ENCODE peak calls at places on chromosomes 4 and X, in nine cellular contexts. One of them, this sample, is unnamed.

GRCh38 chr4:109424093-109424818 is 9.4 kb upstream of the SEC24B start:
- DNase-seq in coronary artery: no peak
- DNase-seq in thoracic aorta: no peak
- DNase-seq in fibroblast of lung: no peak
- DNase-seq in mammary epithelial cell: no peak
- DNase-seq in astrocyte of the spinal cord: no peak
- DNase-seq in tibial artery: no peak
- DNase-seq in endothelial cell: no peak
- DNase-seq in nephron progenitor cell: no peak
- DNase-seq in this sample: no peak

GRCh38 chrX:18537524-18537923 is 112.1 kb downstream of the CDKL5 start:
- DNase-seq in tibial artery: no peak
- DNase-seq in nephron progenitor cell: no peak
- DNase-seq in endothelial cell: no peak
- DNase-seq in coronary artery: no peak
- DNase-seq in fibroblast of lung: no peak
- DNase-seq in mammary epithelial cell: no peak
- DNase-seq in astrocyte of the spinal cord: no peak
- DNase-seq in thoracic aorta: no peak
- DNase-seq in this sample: no peak

GRCh38 chr4:30792616-30793015 is 72.4 kb downstream of the PCDH7 start:
- DNase-seq in thoracic aorta: no peak
- DNase-seq in fibroblast of lung: no peak
- DNase-seq in tibial artery: no peak
- DNase-seq in endothelial cell: no peak
- DNase-seq in astrocyte of the spinal cord: no peak
- DNase-seq in mammary epithelial cell: no peak
- DNase-seq in nephron progenitor cell: no peak
- DNase-seq in coronary artery: no peak
- DNase-seq in this sample: no peak

GRCh38 chr4:41361831-41362646 is 105.3 kb downstream of the UCHL1 start:
- DNase-seq in thoracic aorta: no peak
- DNase-seq in endothelial cell: no peak
- DNase-seq in nephron progenitor cell: no peak
- DNase-seq in astrocyte of the spinal cord: no peak
- DNase-seq in tibial artery: no peak
- DNase-seq in mammary epithelial cell: no peak
- DNase-seq in coronary artery: no peak
- DNase-seq in fibroblast of lung: no peak
- DNase-seq in this sample: no peak

GRCh38 chr4:159520074-159520473 is 417.2 kb downstream of the RAPGEF2 start:
- DNase-seq in thoracic aorta: no peak
- DNase-seq in astrocyte of the spinal cord: no peak
- DNase-seq in nephron progenitor cell: no peak
- DNase-seq in fibroblast of lung: no peak
- DNase-seq in tibial artery: no peak
- DNase-seq in mammary epithelial cell: no peak
- DNase-seq in coronary artery: no peak
- DNase-seq in endothelial cell: no peak
- DNase-seq in this sample: no peak

GRCh38 chrX:1384738-1385250 is 7.1 kb downstream of the SLC25A6 start:
- DNase-seq in coronary artery: no peak
- DNase-seq in endothelial cell: no peak
- DNase-seq in mammary epithelial cell: no peak
- DNase-seq in astrocyte of the spinal cord: no peak
- DNase-seq in tibial artery: peak
- DNase-seq in fibroblast of lung: no peak
- DNase-seq in thoracic aorta: no peak
- DNase-seq in nephron progenitor cell: no peak
- DNase-seq in this sample: peak

GRCh38 chr4:89293299-89293698 is 14.3 kb downstream of the GPRIN3 start:
- DNase-seq in endothelial cell: no peak
- DNase-seq in nephron progenitor cell: no peak
- DNase-seq in mammary epithelial cell: no peak
- DNase-seq in tibial artery: no peak
- DNase-seq in astrocyte of the spinal cord: no peak
- DNase-seq in fibroblast of lung: no peak
- DNase-seq in thoracic aorta: no peak
- DNase-seq in coronary artery: no peak
- DNase-seq in this sample: no peak

GRCh38 chr4:88846232-88846790 is 148.7 kb upstream of the NAP1L5 start:
- DNase-seq in thoracic aorta: no peak
- DNase-seq in nephron progenitor cell: no peak
- DNase-seq in endothelial cell: no peak
- DNase-seq in astrocyte of the spinal cord: no peak
- DNase-seq in tibial artery: no peak
- DNase-seq in mammary epithelial cell: peak
- DNase-seq in fibroblast of lung: peak
- DNase-seq in coronary artery: no peak
- DNase-seq in this sample: no peak

GRCh38 chr4:146633471-146633800 is 5.3 kb upstream of the POU4F2 start:
- DNase-seq in fibroblast of lung: no peak
- DNase-seq in mammary epithelial cell: no peak
- DNase-seq in coronary artery: no peak
- DNase-seq in astrocyte of the spinal cord: no peak
- DNase-seq in thoracic aorta: no peak
- DNase-seq in endothelial cell: no peak
- DNase-seq in tibial artery: no peak
- DNase-seq in nephron progenitor cell: no peak
- DNase-seq in this sample: no peak

GRCh38 chr4:181685911-181686310 is 557.3 kb upstream of the TENM3 start:
- DNase-seq in tibial artery: no peak
- DNase-seq in nephron progenitor cell: no peak
- DNase-seq in fibroblast of lung: peak
- DNase-seq in mammary epithelial cell: peak
- DNase-seq in endothelial cell: no peak
- DNase-seq in astrocyte of the spinal cord: peak
- DNase-seq in coronary artery: no peak
- DNase-seq in thoracic aorta: no peak
- DNase-seq in this sample: no peak

GRCh38 chr4:25550376-25551030 is 105.1 kb upstream of the SLC34A2 start:
- DNase-seq in tibial artery: no peak
- DNase-seq in fibroblast of lung: no peak
- DNase-seq in endothelial cell: no peak
- DNase-seq in nephron progenitor cell: no peak
- DNase-seq in astrocyte of the spinal cord: no peak
- DNase-seq in mammary epithelial cell: no peak
- DNase-seq in coronary artery: no peak
- DNase-seq in thoracic aorta: no peak
- DNase-seq in this sample: no peak

GRCh38 chr4:125985856-125986255 is 671.1 kb downstream of the FAT4 start:
- DNase-seq in endothelial cell: no peak
- DNase-seq in astrocyte of the spinal cord: no peak
- DNase-seq in mammary epithelial cell: no peak
- DNase-seq in coronary artery: no peak
- DNase-seq in fibroblast of lung: no peak
- DNase-seq in nephron progenitor cell: no peak
- DNase-seq in thoracic aorta: no peak
- DNase-seq in tibial artery: no peak
- DNase-seq in this sample: no peak

GRCh38 chrX:13180807-13181206 is 136.4 kb upstream of the FAM9C start:
- DNase-seq in fibroblast of lung: peak
- DNase-seq in coronary artery: no peak
- DNase-seq in thoracic aorta: no peak
- DNase-seq in tibial artery: no peak
- DNase-seq in endothelial cell: no peak
- DNase-seq in nephron progenitor cell: no peak
- DNase-seq in astrocyte of the spinal cord: peak
- DNase-seq in mammary epithelial cell: peak
- DNase-seq in this sample: no peak

GRCh38 chr4:183746305-183747229 is 87.5 kb downstream of the TRAPPC11 start:
- DNase-seq in mammary epithelial cell: no peak
- DNase-seq in endothelial cell: no peak
- DNase-seq in nephron progenitor cell: no peak
- DNase-seq in thoracic aorta: peak
- DNase-seq in coronary artery: no peak
- DNase-seq in fibroblast of lung: no peak
- DNase-seq in astrocyte of the spinal cord: no peak
- DNase-seq in tibial artery: peak
- DNase-seq in this sample: no peak

GRCh38 chr4:94892051-94892450 is 134.3 kb downstream of the BMPR1B start:
- DNase-seq in nephron progenitor cell: no peak
- DNase-seq in mammary epithelial cell: no peak
- DNase-seq in tibial artery: no peak
- DNase-seq in fibroblast of lung: no peak
- DNase-seq in astrocyte of the spinal cord: peak
- DNase-seq in coronary artery: no peak
- DNase-seq in thoracic aorta: no peak
- DNase-seq in endothelial cell: no peak
- DNase-seq in this sample: no peak

GRCh38 chr4:147011386-147011785 is 65.7 kb upstream of the TTC29 start:
- DNase-seq in thoracic aorta: no peak
- DNase-seq in mammary epithelial cell: no peak
- DNase-seq in tibial artery: no peak
- DNase-seq in fibroblast of lung: no peak
- DNase-seq in nephron progenitor cell: no peak
- DNase-seq in astrocyte of the spinal cord: no peak
- DNase-seq in coronary artery: no peak
- DNase-seq in endothelial cell: no peak
- DNase-seq in this sample: no peak

GRCh38 chr4:90960433-90960832 is 833.2 kb downstream of the CCSER1 start:
- DNase-seq in astrocyte of the spinal cord: no peak
- DNase-seq in fibroblast of lung: no peak
- DNase-seq in coronary artery: no peak
- DNase-seq in nephron progenitor cell: no peak
- DNase-seq in tibial artery: no peak
- DNase-seq in thoracic aorta: no peak
- DNase-seq in mammary epithelial cell: no peak
- DNase-seq in endothelial cell: no peak
- DNase-seq in this sample: no peak

GRCh38 chr4:90958256-90958895 is 831.2 kb downstream of the CCSER1 start:
- DNase-seq in astrocyte of the spinal cord: peak
- DNase-seq in tibial artery: no peak
- DNase-seq in endothelial cell: no peak
- DNase-seq in nephron progenitor cell: peak
- DNase-seq in thoracic aorta: no peak
- DNase-seq in mammary epithelial cell: peak
- DNase-seq in coronary artery: no peak
- DNase-seq in fibroblast of lung: peak
- DNase-seq in this sample: no peak

GRCh38 chr4:90960840-90961239 is 833.6 kb downstream of the CCSER1 start:
- DNase-seq in astrocyte of the spinal cord: no peak
- DNase-seq in tibial artery: no peak
- DNase-seq in endothelial cell: no peak
- DNase-seq in mammary epithelial cell: no peak
- DNase-seq in fibroblast of lung: no peak
- DNase-seq in coronary artery: no peak
- DNase-seq in nephron progenitor cell: no peak
- DNase-seq in thoracic aorta: no peak
- DNase-seq in this sample: no peak
- TF ChIP-seq CTCF in astrocyte of the spinal cord: no peak
- TF ChIP-seq CTCF in tibial artery: no peak
- TF ChIP-seq CTCF in endothelial cell: peak
- TF ChIP-seq CTCF in mammary epithelial cell: no peak
- TF ChIP-seq CTCF in fibroblast of lung: no peak
- TF ChIP-seq CTCF in coronary artery: no peak
- TF ChIP-seq CTCF in nephron progenitor cell: no peak
- TF ChIP-seq CTCF in thoracic aorta: no peak
- TF ChIP-seq CTCF in this sample: no peak

DNA sequence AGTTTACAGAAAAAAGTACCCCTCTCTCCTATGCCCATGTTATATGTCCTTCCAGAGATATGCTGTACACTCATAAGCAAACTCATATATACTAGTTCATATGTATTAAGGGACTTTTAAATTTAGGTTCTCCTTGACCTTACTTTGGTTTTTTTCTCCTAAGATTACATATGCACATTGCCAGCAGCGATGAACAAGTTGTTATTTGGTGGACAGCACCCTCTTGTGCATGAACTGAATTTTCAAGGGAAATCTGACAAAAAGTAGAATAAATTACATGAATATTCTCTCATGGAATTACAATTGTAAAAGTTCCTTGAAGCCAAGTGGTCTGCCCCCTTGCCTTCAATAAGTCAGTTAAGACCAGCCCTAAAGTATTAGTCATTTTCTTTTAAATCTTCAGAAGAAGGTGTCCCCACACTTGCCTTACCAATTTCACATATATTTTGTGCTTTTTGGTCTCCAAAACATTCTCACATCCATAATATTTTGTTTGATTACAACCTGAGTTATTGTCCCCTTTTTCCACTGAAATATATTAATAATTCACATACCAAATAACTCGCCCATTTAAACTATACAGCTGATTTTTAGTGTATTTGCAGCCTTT is 30.6 kb upstream of the SMARCA5 start:
- DNase-seq in nephron progenitor cell: peak
- DNase-seq in coronary artery: no peak
- DNase-seq in thoracic aorta: no peak
- DNase-seq in astrocyte of the spinal cord: peak
- DNase-seq in fibroblast of lung: peak
- DNase-seq in mammary epithelial cell: peak
- DNase-seq in endothelial cell: peak
- DNase-seq in tibial artery: no peak
- DNase-seq in this sample: no peak
- TF ChIP-seq CTCF in nephron progenitor cell: peak
- TF ChIP-seq CTCF in coronary artery: peak
- TF ChIP-seq CTCF in thoracic aorta: peak
- TF ChIP-seq CTCF in astrocyte of the spinal cord: peak
- TF ChIP-seq CTCF in fibroblast of lung: peak
- TF ChIP-seq CTCF in mammary epithelial cell: peak
- TF ChIP-seq CTCF in endothelial cell: peak
- TF ChIP-seq CTCF in tibial artery: peak
- TF ChIP-seq CTCF in this sample: peak

GRCh38 chr4:1009647-1010521 is 1.5 kb upstream of the FGFRL1 start:
- DNase-seq in fibroblast of lung: peak
- DNase-seq in thoracic aorta: no peak
- DNase-seq in coronary artery: peak
- DNase-seq in endothelial cell: peak
- DNase-seq in nephron progenitor cell: peak
- DNase-seq in tibial artery: peak
- DNase-seq in mammary epithelial cell: peak
- DNase-seq in astrocyte of the spinal cord: peak
- DNase-seq in this sample: no peak
- TF ChIP-seq CTCF in fibroblast of lung: peak
- TF ChIP-seq CTCF in thoracic aorta: no peak
- TF ChIP-seq CTCF in coronary artery: no peak
- TF ChIP-seq CTCF in endothelial cell: peak
- TF ChIP-seq CTCF in nephron progenitor cell: peak
- TF ChIP-seq CTCF in tibial artery: peak
- TF ChIP-seq CTCF in mammary epithelial cell: no peak
- TF ChIP-seq CTCF in astrocyte of the spinal cord: peak
- TF ChIP-seq CTCF in this sample: peak

DNA sequence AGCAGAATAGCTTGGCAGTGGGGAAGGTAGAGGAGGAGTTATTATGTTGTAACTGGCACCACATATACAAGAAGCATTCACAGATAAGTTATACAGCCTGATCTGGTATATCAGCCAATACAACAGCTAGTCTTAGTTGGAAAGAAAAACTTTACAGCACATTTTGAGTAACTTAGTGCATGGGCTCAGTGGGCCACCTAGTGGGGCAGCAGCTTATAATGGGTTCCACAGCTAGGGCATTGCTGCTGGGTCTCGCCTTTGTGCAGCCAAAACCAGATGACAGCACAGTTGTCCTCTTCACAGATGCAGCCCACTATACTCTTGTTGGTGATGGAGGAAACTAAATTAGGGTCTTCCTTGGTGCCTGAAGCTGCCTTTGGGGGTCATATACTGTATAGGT is 448.1 kb upstream of the RASGEF1B start:
- DNase-seq in thoracic aorta: no peak
- DNase-seq in mammary epithelial cell: no peak
- DNase-seq in nephron progenitor cell: no peak
- DNase-seq in fibroblast of lung: no peak
- DNase-seq in astrocyte of the spinal cord: no peak
- DNase-seq in endothelial cell: peak
- DNase-seq in coronary artery: no peak
- DNase-seq in tibial artery: no peak
- DNase-seq in this sample: no peak
- TF ChIP-seq CTCF in thoracic aorta: no peak
- TF ChIP-seq CTCF in mammary epithelial cell: no peak
- TF ChIP-seq CTCF in nephron progenitor cell: no peak
- TF ChIP-seq CTCF in fibroblast of lung: no peak
- TF ChIP-seq CTCF in astrocyte of the spinal cord: no peak
- TF ChIP-seq CTCF in endothelial cell: peak
- TF ChIP-seq CTCF in coronary artery: no peak
- TF ChIP-seq CTCF in tibial artery: no peak
- TF ChIP-seq CTCF in this sample: no peak